ENCODE peak calls at places on chromosomes 7 and 10, in four cellular contexts. One of them, this sample, is unnamed.

GRCh38 chr10:13222566-13222965 is 11.6 kb downstream of the UCMA start:
- DNase-seq in NCI-H2081: no peak
- DNase-seq in lower lobe of right lung: no peak
- DNase-seq in AG20443: no peak
- DNase-seq in this sample: no peak

GRCh38 chr7:73707045-73707631 is 12.3 kb downstream of the STX1A start:
- DNase-seq in NCI-H2081: peak
- DNase-seq in lower lobe of right lung: peak
- DNase-seq in AG20443: no peak
- DNase-seq in this sample: no peak

GRCh38 chr7:141550694-141551079 is 523 bp upstream of the AGK start:
- DNase-seq in NCI-H2081: no peak
- DNase-seq in lower lobe of right lung: no peak
- DNase-seq in AG20443: peak
- DNase-seq in this sample: no peak

GRCh38 chr7:92754756-92755581 is 81.4 kb downstream of the CDK6 start:
- DNase-seq in NCI-H2081: peak
- DNase-seq in lower lobe of right lung: no peak
- DNase-seq in AG20443: peak
- DNase-seq in this sample: no peak

GRCh38 chr7:82810558-82811259 is 352.0 kb downstream of the PCLO start:
- DNase-seq in NCI-H2081: peak
- DNase-seq in lower lobe of right lung: no peak
- DNase-seq in AG20443: peak
- DNase-seq in this sample: no peak

GRCh38 chr10:121605708-121606107 is 7.5 kb upstream of the FGFR2 start:
- DNase-seq in NCI-H2081: no peak
- DNase-seq in lower lobe of right lung: no peak
- DNase-seq in AG20443: no peak
- DNase-seq in this sample: no peak

GRCh38 chr7:47586925-47587324 is 5.0 kb upstream of the TNS3 start:
- DNase-seq in NCI-H2081: peak
- DNase-seq in lower lobe of right lung: no peak
- DNase-seq in AG20443: no peak
- DNase-seq in this sample: no peak

GRCh38 chr7:133941496-133941895 is 185.6 kb upstream of the LRGUK start:
- DNase-seq in NCI-H2081: no peak
- DNase-seq in lower lobe of right lung: no peak
- DNase-seq in AG20443: peak
- DNase-seq in this sample: no peak

GRCh38 chr7:53604201-53604600 is 568.8 kb downstream of the POM121L12 start:
- DNase-seq in NCI-H2081: no peak
- DNase-seq in lower lobe of right lung: no peak
- DNase-seq in AG20443: no peak
- DNase-seq in this sample: no peak

GRCh38 chr7:33952824-33953223 is 47.5 kb downstream of the BMPER start:
- DNase-seq in NCI-H2081: no peak
- DNase-seq in lower lobe of right lung: no peak
- DNase-seq in AG20443: no peak
- DNase-seq in this sample: no peak

GRCh38 chr7:33893377-33893776 is 12.0 kb upstream of the BMPER start:
- DNase-seq in NCI-H2081: no peak
- DNase-seq in lower lobe of right lung: no peak
- DNase-seq in AG20443: no peak
- DNase-seq in this sample: no peak

GRCh38 chr7:7178906-7179305 is 3.4 kb upstream of the C1GALT1 start:
- DNase-seq in NCI-H2081: no peak
- DNase-seq in lower lobe of right lung: no peak
- DNase-seq in AG20443: no peak
- DNase-seq in this sample: no peak

This sample was measured in mesothelial cell of epicardium.